ENCODE peak calls at places on chromosomes 7 and 10, in ten cellular contexts. G is OCI-LY7, R is AG09309, E is skeletal muscle cell, J is mesendoderm, A is adipocyte, U is spleen, P is HepG2, M is coronary artery, N is IMR-90. S is an unnamed sample.

GRCh38 chr7:149855368-149856305 is 17.5 kb downstream of the ZNF862 start:
- DNase-seq in G (no peak), R (peak), E (peak), J (peak), A (peak), U (no peak), P (peak), M (no peak), N (peak), S (no peak)

GRCh38 chr10:113524539-113525490 is 28.0 kb upstream of the HABP2 start:
- DNase-seq in G (no peak), R (no peak), E (no peak), J (peak), A (peak), U (no peak), P (no peak), M (no peak), N (no peak), S (no peak)

GRCh38 chr7:51144178-51144577 is 172.4 kb downstream of the COBL start:
- DNase-seq in G (no peak), R (no peak), E (no peak), J (no peak), A (no peak), U (no peak), P (no peak), M (no peak), N (no peak), S (no peak)

GRCh38 chr10:46282460-46283216 is 4.2 kb upstream of the ANTXRL start:
- DNase-seq in G (no peak), R (no peak), E (no peak), J (peak), A (peak), U (peak), P (peak), M (peak), N (peak), S (peak)

GRCh38 chr10:79003183-79004100 is 65.3 kb upstream of the ZMIZ1 start:
- DNase-seq in G (no peak), R (no peak), E (no peak), J (no peak), A (no peak), U (no peak), P (no peak), M (no peak), N (no peak), S (no peak)

GRCh38 chr7:40015790-40016296 is 65.8 kb downstream of the CDK13 start:
- DNase-seq in G (peak), R (no peak), E (no peak), J (no peak), A (peak), U (no peak), P (peak), M (no peak), N (peak), S (no peak)

GRCh38 chr7:104136981-104137380 is 70.8 kb downstream of the ORC5 start:
- DNase-seq in G (no peak), R (no peak), E (no peak), J (no peak), A (no peak), U (no peak), P (no peak), M (no peak), N (no peak), S (no peak)

GRCh38 chr10:133122171-133122935 is 34.6 kb downstream of the ADGRA1 start:
- DNase-seq in G (no peak), R (no peak), E (no peak), J (no peak), A (no peak), U (peak), P (no peak), M (no peak), N (no peak), S (no peak)

GRCh38 chr10:73553316-73553715 is 37.8 kb downstream of the USP54 start:
- DNase-seq in G (no peak), R (no peak), E (peak), J (peak), A (no peak), U (no peak), P (peak), M (no peak), N (no peak), S (no peak)

GRCh38 chr7:32069251-32069650 is 956 bp downstream of the PDE1C start:
- DNase-seq in G (no peak), R (no peak), E (no peak), J (no peak), A (peak), U (no peak), P (no peak), M (no peak), N (no peak), S (no peak)

GRCh38 chr10:70579234-70580002 is 23.1 kb downstream of the PRF1 start:
- DNase-seq in G (no peak), R (no peak), E (no peak), J (no peak), A (no peak), U (no peak), P (no peak), M (no peak), N (no peak), S (no peak)

GRCh38 chr10:24551161-24551560 is 172.5 kb downstream of the ARHGAP21 start:
- DNase-seq in G (no peak), R (no peak), E (no peak), J (no peak), A (no peak), U (no peak), P (no peak), M (no peak), N (no peak), S (no peak)

GRCh38 chr7:66344166-66344565 is 139.0 kb downstream of the TPST1 start:
- DNase-seq in G (no peak), R (no peak), E (peak), J (no peak), A (peak), U (no peak), P (peak), M (no peak), N (peak), S (no peak)

GRCh38 chr10:58909881-58910280 is 266.6 kb upstream of the PHYHIPL start:
- DNase-seq in G (no peak), R (no peak), E (peak), J (no peak), A (no peak), U (no peak), P (no peak), M (no peak), N (peak), S (no peak)

GRCh38 chr7:82446897-82447296 is 3.3 kb upstream of the CACNA2D1 start:
- DNase-seq in G (no peak), R (no peak), E (no peak), J (no peak), A (no peak), U (no peak), P (no peak), M (no peak), N (no peak), S (no peak)

GRCh38 chr10:6009961-6010360 is 32.6 kb upstream of the IL15RA start:
- DNase-seq in G (no peak), R (no peak), E (no peak), J (no peak), A (no peak), U (no peak), P (no peak), M (no peak), N (peak), S (no peak)

GRCh38 chr10:6008497-6009142 is 31.3 kb upstream of the IL15RA start:
- DNase-seq in G (no peak), R (no peak), E (no peak), J (no peak), A (no peak), U (no peak), P (no peak), M (no peak), N (peak), S (no peak)

GRCh38 chr10:6010569-6010968 is 33.2 kb upstream of the IL15RA start:
- DNase-seq in G (no peak), R (no peak), E (no peak), J (no peak), A (no peak), U (no peak), P (no peak), M (no peak), N (no peak), S (no peak)

GRCh38 chr10:6006991-6007390 is 29.6 kb upstream of the IL15RA start:
- DNase-seq in G (no peak), R (no peak), E (no peak), J (no peak), A (no peak), U (no peak), P (no peak), M (no peak), N (no peak), S (no peak)

DNA sequence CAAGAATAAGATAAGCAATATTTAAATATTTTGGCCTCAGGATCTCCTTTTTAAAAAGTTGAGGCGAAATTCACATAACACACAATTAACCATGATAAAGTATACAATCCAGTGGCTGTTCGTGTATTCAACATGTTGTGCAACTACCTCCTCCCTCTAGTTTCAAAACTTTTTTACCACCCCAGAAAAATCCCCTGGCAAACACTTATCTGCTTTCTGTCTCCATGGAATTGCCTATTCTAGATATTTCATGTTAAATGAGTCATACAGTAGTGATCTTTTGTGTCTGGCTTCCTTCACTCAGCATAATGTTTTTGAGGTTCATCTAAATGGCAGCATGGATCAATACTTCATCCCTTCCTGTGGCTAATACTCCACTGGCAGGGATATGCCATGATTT is 31.8 kb upstream of the IL15RA start:
- DNase-seq in G (no peak), R (peak), E (peak), J (no peak), A (peak), U (no peak), P (no peak), M (no peak), N (peak), S (no peak)
- H3K4me3 ChIP-seq in G (no peak), R (no peak), E (no peak), J (no peak), A (peak), U (no peak), P (no peak), M (peak), N (peak), S (no peak)

GRCh38 chr10:72297968-72298773 is 24.4 kb downstream of the DDIT4 start:
- DNase-seq in G (peak), R (peak), E (peak), J (peak), A (peak), U (peak), P (no peak), M (peak), N (peak), S (peak)
- H3K4me3 ChIP-seq in G (peak), R (peak), E (peak), J (peak), A (peak), U (peak), P (no peak), M (peak), N (peak), S (peak)

GRCh38 chr10:21161090-21161625 is 264.0 kb upstream of the NEBL start:
- DNase-seq in G (no peak), R (no peak), E (no peak), J (no peak), A (no peak), U (no peak), P (no peak), M (no peak), N (no peak), S (no peak)
- H3K4me3 ChIP-seq in G (no peak), R (no peak), E (no peak), J (no peak), A (no peak), U (no peak), P (no peak), M (no peak), N (no peak), S (no peak)

GRCh38 chr7:55517191-55517633 is 55.1 kb downstream of the VOPP1 start:
- DNase-seq in G (no peak), R (no peak), E (no peak), J (no peak), A (no peak), U (no peak), P (no peak), M (no peak), N (peak), S (no peak)
- H3K4me3 ChIP-seq in G (no peak), R (no peak), E (no peak), J (no peak), A (no peak), U (no peak), P (no peak), M (no peak), N (no peak), S (no peak)

GRCh38 chr10:103584216-103585010 is 90.9 kb downstream of the NEURL1 start:
- DNase-seq in G (peak), R (no peak), E (no peak), J (no peak), A (peak), U (peak), P (no peak), M (no peak), N (no peak), S (peak)
- H3K4me3 ChIP-seq in G (peak), R (peak), E (peak), J (no peak), A (peak), U (peak), P (no peak), M (peak), N (peak), S (peak)

GRCh38 chr7:42929449-42929848 is 2.5 kb downstream of the PSMA2 start:
- DNase-seq in G (no peak), R (no peak), E (no peak), J (no peak), A (no peak), U (no peak), P (no peak), M (no peak), N (no peak), S (no peak)
- H3K4me3 ChIP-seq in G (peak), R (no peak), E (no peak), J (no peak), A (peak), U (no peak), P (no peak), M (no peak), N (no peak), S (no peak)

S was measured in CD8-positive, alpha-beta memory T cell.